ENCODE peak calls at places on chromosomes 4 and X, in six cellular contexts. One of them, this sample, is unnamed.

GRCh38 chr4:108175966-108176365 is 7.2 kb upstream of the LEF1 start:
- DNase-seq in NCI-H1417 treated with DMSO at 0.1 percent for 48 hours: no peak
- DNase-seq in NCI-H748 treated with DMSO at 0.1 percent for 48 hours: no peak
- DNase-seq in stimulated activated CD4-positive, alpha-beta T cell treated with anti-CD3 and anti-CD28 coated beads, TNF-alpha, amount 100 ng/mL, for 4 hours: no peak
- DNase-seq in GM23338: no peak
- DNase-seq in KG1: no peak
- DNase-seq in this sample: no peak

GRCh38 chrX:13059676-13060499 is 15.5 kb upstream of the FAM9C start:
- DNase-seq in NCI-H1417 treated with DMSO at 0.1 percent for 48 hours: no peak
- DNase-seq in stimulated activated CD4-positive, alpha-beta T cell treated with anti-CD3 and anti-CD28 coated beads, TNF-alpha, amount 100 ng/mL, for 4 hours: no peak
- DNase-seq in NCI-H748 treated with DMSO at 0.1 percent for 48 hours: no peak
- DNase-seq in GM23338: no peak
- DNase-seq in KG1: no peak
- DNase-seq in this sample: no peak

GRCh38 chr4:102610476-102610875 is 109.3 kb downstream of the NFKB1 start:
- DNase-seq in NCI-H748 treated with DMSO at 0.1 percent for 48 hours: no peak
- DNase-seq in GM23338: peak
- DNase-seq in KG1: no peak
- DNase-seq in NCI-H1417 treated with DMSO at 0.1 percent for 48 hours: no peak
- DNase-seq in stimulated activated CD4-positive, alpha-beta T cell treated with anti-CD3 and anti-CD28 coated beads, TNF-alpha, amount 100 ng/mL, for 4 hours: no peak
- DNase-seq in this sample: no peak

GRCh38 chr4:7936963-7937362 is 2.7 kb downstream of the AFAP1 start:
- DNase-seq in NCI-H748 treated with DMSO at 0.1 percent for 48 hours: no peak
- DNase-seq in stimulated activated CD4-positive, alpha-beta T cell treated with anti-CD3 and anti-CD28 coated beads, TNF-alpha, amount 100 ng/mL, for 4 hours: no peak
- DNase-seq in NCI-H1417 treated with DMSO at 0.1 percent for 48 hours: no peak
- DNase-seq in KG1: no peak
- DNase-seq in GM23338: no peak
- DNase-seq in this sample: no peak

GRCh38 chrX:153922932-153923857 is 2.9 kb downstream of the ARHGAP4 start:
- DNase-seq in stimulated activated CD4-positive, alpha-beta T cell treated with anti-CD3 and anti-CD28 coated beads, TNF-alpha, amount 100 ng/mL, for 4 hours: no peak
- DNase-seq in NCI-H1417 treated with DMSO at 0.1 percent for 48 hours: no peak
- DNase-seq in KG1: no peak
- DNase-seq in GM23338: peak
- DNase-seq in NCI-H748 treated with DMSO at 0.1 percent for 48 hours: peak
- DNase-seq in this sample: no peak

GRCh38 chr4:156294577-156294976 is 340.9 kb upstream of the CTSO start:
- DNase-seq in NCI-H748 treated with DMSO at 0.1 percent for 48 hours: peak
- DNase-seq in NCI-H1417 treated with DMSO at 0.1 percent for 48 hours: peak
- DNase-seq in GM23338: peak
- DNase-seq in KG1: no peak
- DNase-seq in stimulated activated CD4-positive, alpha-beta T cell treated with anti-CD3 and anti-CD28 coated beads, TNF-alpha, amount 100 ng/mL, for 4 hours: no peak
- DNase-seq in this sample: no peak

GRCh38 chr4:141389649-141390048 is 169.0 kb downstream of the ZNF330 start:
- DNase-seq in NCI-H1417 treated with DMSO at 0.1 percent for 48 hours: no peak
- DNase-seq in NCI-H748 treated with DMSO at 0.1 percent for 48 hours: no peak
- DNase-seq in GM23338: peak
- DNase-seq in KG1: no peak
- DNase-seq in stimulated activated CD4-positive, alpha-beta T cell treated with anti-CD3 and anti-CD28 coated beads, TNF-alpha, amount 100 ng/mL, for 4 hours: no peak
- DNase-seq in this sample: no peak

GRCh38 chr4:81352476-81352875 is 119.2 kb downstream of the RASGEF1B start:
- DNase-seq in NCI-H1417 treated with DMSO at 0.1 percent for 48 hours: no peak
- DNase-seq in stimulated activated CD4-positive, alpha-beta T cell treated with anti-CD3 and anti-CD28 coated beads, TNF-alpha, amount 100 ng/mL, for 4 hours: no peak
- DNase-seq in NCI-H748 treated with DMSO at 0.1 percent for 48 hours: no peak
- DNase-seq in KG1: no peak
- DNase-seq in GM23338: no peak
- DNase-seq in this sample: no peak

GRCh38 chrX:28988246-28988645 is 401.0 kb downstream of the IL1RAPL1 start:
- DNase-seq in NCI-H748 treated with DMSO at 0.1 percent for 48 hours: peak
- DNase-seq in GM23338: no peak
- DNase-seq in NCI-H1417 treated with DMSO at 0.1 percent for 48 hours: no peak
- DNase-seq in stimulated activated CD4-positive, alpha-beta T cell treated with anti-CD3 and anti-CD28 coated beads, TNF-alpha, amount 100 ng/mL, for 4 hours: no peak
- DNase-seq in KG1: no peak
- DNase-seq in this sample: no peak

GRCh38 chr4:38177792-38178665 is 217.8 kb downstream of the PTTG2 start:
- DNase-seq in NCI-H1417 treated with DMSO at 0.1 percent for 48 hours: no peak
- DNase-seq in NCI-H748 treated with DMSO at 0.1 percent for 48 hours: no peak
- DNase-seq in GM23338: no peak
- DNase-seq in KG1: no peak
- DNase-seq in stimulated activated CD4-positive, alpha-beta T cell treated with anti-CD3 and anti-CD28 coated beads, TNF-alpha, amount 100 ng/mL, for 4 hours: no peak
- DNase-seq in this sample: no peak

GRCh38 chr4:77994194-77994721 is 62.9 kb upstream of the FRAS1 start:
- DNase-seq in KG1: no peak
- DNase-seq in GM23338: peak
- DNase-seq in NCI-H748 treated with DMSO at 0.1 percent for 48 hours: no peak
- DNase-seq in stimulated activated CD4-positive, alpha-beta T cell treated with anti-CD3 and anti-CD28 coated beads, TNF-alpha, amount 100 ng/mL, for 4 hours: no peak
- DNase-seq in NCI-H1417 treated with DMSO at 0.1 percent for 48 hours: no peak
- DNase-seq in this sample: peak

GRCh38 chr4:146051724-146052396 is 113.2 kb upstream of the ZNF827 start:
- DNase-seq in NCI-H748 treated with DMSO at 0.1 percent for 48 hours: no peak
- DNase-seq in stimulated activated CD4-positive, alpha-beta T cell treated with anti-CD3 and anti-CD28 coated beads, TNF-alpha, amount 100 ng/mL, for 4 hours: no peak
- DNase-seq in KG1: no peak
- DNase-seq in NCI-H1417 treated with DMSO at 0.1 percent for 48 hours: no peak
- DNase-seq in GM23338: no peak
- DNase-seq in this sample: no peak

GRCh38 chr4:184402239-184402638 is 72.1 kb downstream of the IRF2 start:
- DNase-seq in NCI-H748 treated with DMSO at 0.1 percent for 48 hours: no peak
- DNase-seq in NCI-H1417 treated with DMSO at 0.1 percent for 48 hours: no peak
- DNase-seq in stimulated activated CD4-positive, alpha-beta T cell treated with anti-CD3 and anti-CD28 coated beads, TNF-alpha, amount 100 ng/mL, for 4 hours: no peak
- DNase-seq in GM23338: no peak
- DNase-seq in KG1: no peak
- DNase-seq in this sample: no peak

GRCh38 chr4:105622269-105622668 is 69.8 kb downstream of the ARHGEF38 start:
- DNase-seq in stimulated activated CD4-positive, alpha-beta T cell treated with anti-CD3 and anti-CD28 coated beads, TNF-alpha, amount 100 ng/mL, for 4 hours: no peak
- DNase-seq in NCI-H748 treated with DMSO at 0.1 percent for 48 hours: no peak
- DNase-seq in GM23338: no peak
- DNase-seq in NCI-H1417 treated with DMSO at 0.1 percent for 48 hours: no peak
- DNase-seq in KG1: no peak
- DNase-seq in this sample: no peak

GRCh38 chrX:29466441-29466840 is 748.9 kb upstream of the MAGEB2 start:
- DNase-seq in NCI-H1417 treated with DMSO at 0.1 percent for 48 hours: no peak
- DNase-seq in NCI-H748 treated with DMSO at 0.1 percent for 48 hours: no peak
- DNase-seq in KG1: no peak
- DNase-seq in GM23338: no peak
- DNase-seq in stimulated activated CD4-positive, alpha-beta T cell treated with anti-CD3 and anti-CD28 coated beads, TNF-alpha, amount 100 ng/mL, for 4 hours: no peak
- DNase-seq in this sample: no peak

GRCh38 chr4:38948551-38948950 is 80.9 kb downstream of the FAM114A1 start:
- DNase-seq in NCI-H748 treated with DMSO at 0.1 percent for 48 hours: no peak
- DNase-seq in NCI-H1417 treated with DMSO at 0.1 percent for 48 hours: no peak
- DNase-seq in KG1: no peak
- DNase-seq in stimulated activated CD4-positive, alpha-beta T cell treated with anti-CD3 and anti-CD28 coated beads, TNF-alpha, amount 100 ng/mL, for 4 hours: no peak
- DNase-seq in GM23338: no peak
- DNase-seq in this sample: no peak

GRCh38 chr4:14853186-14853946 is 148.9 kb upstream of the CPEB2 start:
- DNase-seq in NCI-H1417 treated with DMSO at 0.1 percent for 48 hours: no peak
- DNase-seq in NCI-H748 treated with DMSO at 0.1 percent for 48 hours: no peak
- DNase-seq in GM23338: peak
- DNase-seq in KG1: no peak
- DNase-seq in stimulated activated CD4-positive, alpha-beta T cell treated with anti-CD3 and anti-CD28 coated beads, TNF-alpha, amount 100 ng/mL, for 4 hours: no peak
- DNase-seq in this sample: no peak

GRCh38 chr4:106201373-106201772 is 114.6 kb downstream of the TBCK start:
- DNase-seq in NCI-H748 treated with DMSO at 0.1 percent for 48 hours: peak
- DNase-seq in stimulated activated CD4-positive, alpha-beta T cell treated with anti-CD3 and anti-CD28 coated beads, TNF-alpha, amount 100 ng/mL, for 4 hours: no peak
- DNase-seq in NCI-H1417 treated with DMSO at 0.1 percent for 48 hours: no peak
- DNase-seq in GM23338: peak
- DNase-seq in KG1: no peak
- DNase-seq in this sample: no peak

GRCh38 chr4:10093801-10094552 is 22.6 kb downstream of the WDR1 start:
- DNase-seq in NCI-H748 treated with DMSO at 0.1 percent for 48 hours: no peak
- DNase-seq in stimulated activated CD4-positive, alpha-beta T cell treated with anti-CD3 and anti-CD28 coated beads, TNF-alpha, amount 100 ng/mL, for 4 hours: no peak
- DNase-seq in NCI-H1417 treated with DMSO at 0.1 percent for 48 hours: no peak
- DNase-seq in KG1: peak
- DNase-seq in GM23338: no peak
- DNase-seq in this sample: peak

GRCh38 chr4:188779586-188779985 is 640.3 kb downstream of the TRIML1 start:
- DNase-seq in NCI-H748 treated with DMSO at 0.1 percent for 48 hours: no peak
- DNase-seq in NCI-H1417 treated with DMSO at 0.1 percent for 48 hours: no peak
- DNase-seq in GM23338: no peak
- DNase-seq in KG1: no peak
- DNase-seq in stimulated activated CD4-positive, alpha-beta T cell treated with anti-CD3 and anti-CD28 coated beads, TNF-alpha, amount 100 ng/mL, for 4 hours: no peak
- DNase-seq in this sample: no peak

GRCh38 chrX:15567886-15568616 is 32.7 kb downstream of the ACE2 start:
- DNase-seq in stimulated activated CD4-positive, alpha-beta T cell treated with anti-CD3 and anti-CD28 coated beads, TNF-alpha, amount 100 ng/mL, for 4 hours: no peak
- DNase-seq in KG1: no peak
- DNase-seq in GM23338: peak
- DNase-seq in NCI-H748 treated with DMSO at 0.1 percent for 48 hours: peak
- DNase-seq in NCI-H1417 treated with DMSO at 0.1 percent for 48 hours: no peak
- DNase-seq in this sample: no peak

GRCh38 chrX:93422693-93423092 is 250.7 kb downstream of the NAP1L3 start:
- DNase-seq in NCI-H748 treated with DMSO at 0.1 percent for 48 hours: no peak
- DNase-seq in stimulated activated CD4-positive, alpha-beta T cell treated with anti-CD3 and anti-CD28 coated beads, TNF-alpha, amount 100 ng/mL, for 4 hours: no peak
- DNase-seq in KG1: no peak
- DNase-seq in NCI-H1417 treated with DMSO at 0.1 percent for 48 hours: no peak
- DNase-seq in GM23338: peak
- DNase-seq in this sample: no peak

GRCh38 chr4:81030617-81031388 is at the start of gene BMP3:
- DNase-seq in GM23338: peak
- DNase-seq in NCI-H748 treated with DMSO at 0.1 percent for 48 hours: no peak
- DNase-seq in KG1: peak
- DNase-seq in stimulated activated CD4-positive, alpha-beta T cell treated with anti-CD3 and anti-CD28 coated beads, TNF-alpha, amount 100 ng/mL, for 4 hours: no peak
- DNase-seq in NCI-H1417 treated with DMSO at 0.1 percent for 48 hours: no peak
- DNase-seq in this sample: no peak

GRCh38 chr4:7855731-7856130 is 83.9 kb downstream of the AFAP1 start:
- DNase-seq in NCI-H748 treated with DMSO at 0.1 percent for 48 hours: no peak
- DNase-seq in GM23338: no peak
- DNase-seq in NCI-H1417 treated with DMSO at 0.1 percent for 48 hours: no peak
- DNase-seq in KG1: no peak
- DNase-seq in stimulated activated CD4-positive, alpha-beta T cell treated with anti-CD3 and anti-CD28 coated beads, TNF-alpha, amount 100 ng/mL, for 4 hours: no peak
- DNase-seq in this sample: no peak

GRCh38 chr4:149630079-149630478 is 185.6 kb downstream of the IQCM start:
- DNase-seq in stimulated activated CD4-positive, alpha-beta T cell treated with anti-CD3 and anti-CD28 coated beads, TNF-alpha, amount 100 ng/mL, for 4 hours: no peak
- DNase-seq in NCI-H748 treated with DMSO at 0.1 percent for 48 hours: no peak
- DNase-seq in GM23338: no peak
- DNase-seq in KG1: no peak
- DNase-seq in NCI-H1417 treated with DMSO at 0.1 percent for 48 hours: no peak
- DNase-seq in this sample: no peak

GRCh38 chr4:177322881-177323280 is 13.2 kb downstream of the NEIL3 start:
- DNase-seq in stimulated activated CD4-positive, alpha-beta T cell treated with anti-CD3 and anti-CD28 coated beads, TNF-alpha, amount 100 ng/mL, for 4 hours: no peak
- DNase-seq in NCI-H1417 treated with DMSO at 0.1 percent for 48 hours: no peak
- DNase-seq in GM23338: no peak
- DNase-seq in NCI-H748 treated with DMSO at 0.1 percent for 48 hours: no peak
- DNase-seq in KG1: no peak
- DNase-seq in this sample: no peak

GRCh38 chr4:6473264-6474052 is 1.0 kb upstream of the PPP2R2C start:
- DNase-seq in NCI-H1417 treated with DMSO at 0.1 percent for 48 hours: no peak
- DNase-seq in KG1: no peak
- DNase-seq in GM23338: peak
- DNase-seq in stimulated activated CD4-positive, alpha-beta T cell treated with anti-CD3 and anti-CD28 coated beads, TNF-alpha, amount 100 ng/mL, for 4 hours: no peak
- DNase-seq in NCI-H748 treated with DMSO at 0.1 percent for 48 hours: no peak
- DNase-seq in this sample: no peak